ENCODE peak calls at places on chromosomes 7 and 10, in seven cellular contexts. N is AG09309; J is AG20443; A is activated CD8-positive, alpha-beta memory T cell treated with anti-CD3 and anti-CD28 coated beads, Interleukin-2, amount 50 U/mL, for 4 hours; V is NCI-H774; T is neural crest cell; B is T-helper 9 cell. G is an unnamed sample.

GRCh38 chr7:90708841-90709317 is 112.8 kb downstream of the CDK14 start:
- DNase-seq in N (no peak), J (no peak), A (no peak), V (no peak), T (peak; percentile 17), B (no peak), G (peak; percentile 81)

GRCh38 chr10:23994459-23995046 is 214.4 kb upstream of the KIAA1217 start:
- DNase-seq in N (peak; percentile 14), J (peak; percentile 72), A (no peak), V (peak; percentile 6), T (peak; percentile 73), B (peak; percentile 1), G (peak; percentile 92)

GRCh38 chr7:128890306-128891109 is 20.0 kb downstream of the KCP start:
- DNase-seq in N (no peak), J (no peak), A (no peak), V (no peak), T (no peak), B (no peak), G (peak; percentile 82)

GRCh38 chr7:1129431-1129830 is 30.6 kb downstream of the ZFAND2A start:
- DNase-seq in N (no peak), J (no peak), A (no peak), V (no peak), T (no peak), B (no peak), G (no peak)

GRCh38 chr10:57962839-57963238 is 304.9 kb downstream of the IPMK start:
- DNase-seq in N (no peak), J (no peak), A (no peak), V (no peak), T (no peak), B (no peak), G (no peak)

GRCh38 chr10:112232670-112233069 is 49.1 kb upstream of the GPAM start:
- DNase-seq in N (no peak), J (no peak), A (no peak), V (no peak), T (no peak), B (no peak), G (no peak)

GRCh38 chr10:66176772-66177171 is 749.1 kb upstream of the LRRTM3 start:
- DNase-seq in N (no peak), J (no peak), A (no peak), V (no peak), T (no peak), B (no peak), G (no peak)

GRCh38 chr7:103065666-103066065 is 8.9 kb downstream of the FBXL13 start:
- DNase-seq in N (no peak), J (peak; percentile 25), A (peak; percentile 37), V (no peak), T (peak; percentile 41), B (peak; percentile 22), G (peak; percentile 74)

GRCh38 chr7:120709931-120710330 is 148.0 kb downstream of the TSPAN12 start:
- DNase-seq in N (no peak), J (no peak), A (no peak), V (no peak), T (no peak), B (no peak), G (no peak)

GRCh38 chr7:51186531-51186930 is 130.1 kb downstream of the COBL start:
- DNase-seq in N (no peak), J (peak; percentile 24), A (no peak), V (no peak), T (no peak), B (no peak), G (no peak)

GRCh38 chr10:131084791-131085585 is 226.5 kb downstream of the TCERG1L start:
- DNase-seq in N (no peak), J (no peak), A (no peak), V (no peak), T (no peak), B (no peak), G (no peak)

GRCh38 chr7:88361357-88361756 is 54.7 kb upstream of the STEAP4 start:
- DNase-seq in N (no peak), J (no peak), A (no peak), V (no peak), T (no peak), B (no peak), G (no peak)

GRCh38 chr7:29281782-29282541 is 87.4 kb downstream of the CHN2 start:
- DNase-seq in N (no peak), J (no peak), A (no peak), V (peak; percentile 57), T (no peak), B (no peak), G (no peak)

GRCh38 chr10:131947631-131948347 is 33.9 kb downstream of the BNIP3 start:
- DNase-seq in N (peak; percentile 13), J (peak; percentile 52), A (no peak), V (no peak), T (no peak), B (no peak), G (peak; percentile 34)

GRCh38 chr7:69246758-69247157 is 351.5 kb upstream of the AUTS2 start:
- DNase-seq in N (no peak), J (no peak), A (no peak), V (no peak), T (no peak), B (no peak), G (no peak)

GRCh38 chr7:46725136-46725535 is 804.1 kb upstream of the IGFBP3 start:
- DNase-seq in N (no peak), J (no peak), A (no peak), V (no peak), T (no peak), B (no peak), G (no peak)

GRCh38 chr10:46530249-46531186 is 25.9 kb downstream of the GPRIN2 start:
- DNase-seq in N (peak; percentile 100), J (peak; percentile 97), A (peak; percentile 5), V (no peak), T (no peak), B (no peak), G (no peak)

GRCh38 chr7:46945328-46945727 is 636.6 kb downstream of the TNS3 start:
- DNase-seq in N (peak; percentile 62), J (peak; percentile 75), A (no peak), V (no peak), T (no peak), B (no peak), G (no peak)

GRCh38 chr10:31157125-31157983 is 125.7 kb upstream of the ZNF438 start:
- DNase-seq in N (no peak), J (peak; percentile 84), A (no peak), V (peak; percentile 11), T (no peak), B (no peak), G (no peak)

GRCh38 chr10:103276941-103277712 is at the start of gene INA:
- DNase-seq in N (no peak), J (peak; percentile 67), A (no peak), V (peak; percentile 59), T (peak; percentile 36), B (no peak), G (peak; percentile 89)

GRCh38 chr10:89278034-89278535 is 23.8 kb upstream of the IFIT2 start:
- DNase-seq in N (peak; percentile 84), J (peak; percentile 82), A (no peak), V (no peak), T (no peak), B (no peak), G (no peak)

GRCh38 chr7:79658304-79658703 is 204.8 kb upstream of the MAGI2 start:
- DNase-seq in N (no peak), J (no peak), A (no peak), V (no peak), T (no peak), B (no peak), G (no peak)

GRCh38 chr10:61840403-61840802 is 61.1 kb upstream of the ARID5B start:
- DNase-seq in N (no peak), J (no peak), A (no peak), V (no peak), T (no peak), B (no peak), G (no peak)

GRCh38 chr7:38335490-38336135 is 62.2 kb upstream of the TARP start:
- DNase-seq in N (peak; percentile 67), J (peak; percentile 86), A (peak; percentile 78), V (peak; percentile 53), T (peak; percentile 74), B (peak; percentile 74), G (peak; percentile 98)

GRCh38 chr10:6912424-6912823 is 332.3 kb upstream of the PRKCQ start:
- DNase-seq in N (peak; percentile 34), J (no peak), A (no peak), V (no peak), T (no peak), B (no peak), G (no peak)

GRCh38 chr10:114350751-114351150 is 53.6 kb downstream of the AFAP1L2 start:
- DNase-seq in N (no peak), J (no peak), A (no peak), V (no peak), T (peak; percentile 21), B (no peak), G (no peak)

GRCh38 chr7:2641406-2642393 is 9.9 kb downstream of the TTYH3 start:
- DNase-seq in N (peak; percentile 92), J (peak; percentile 91), A (no peak), V (no peak), T (no peak), B (no peak), G (peak; percentile 94)

GRCh38 chr10:75405201-75406143 is 3.9 kb upstream of the ZNF503 start:
- DNase-seq in N (no peak), J (no peak), A (no peak), V (peak; percentile 4), T (peak; percentile 34), B (no peak), G (peak; percentile 79)

GRCh38 chr7:1295776-1296726 is 63.4 kb downstream of the UNCX start:
- DNase-seq in N (no peak), J (no peak), A (no peak), V (no peak), T (no peak), B (no peak), G (no peak)

GRCh38 chr10:24579911-24580310 is 143.8 kb downstream of the ARHGAP21 start:
- DNase-seq in N (no peak), J (no peak), A (no peak), V (no peak), T (no peak), B (no peak), G (no peak)

GRCh38 chr10:84026821-84027257 is 112.5 kb upstream of the GHITM start:
- DNase-seq in N (no peak), J (peak; percentile 18), A (no peak), V (no peak), T (peak; percentile 38), B (no peak), G (peak; percentile 84)

GRCh38 chr7:121097577-121097976 is 109.1 kb downstream of the CPED1 start:
- DNase-seq in N (no peak), J (no peak), A (no peak), V (peak; percentile 9), T (no peak), B (no peak), G (no peak)

GRCh38 chr7:99897688-99898357 is 21.0 kb upstream of the OR2AE1 start:
- DNase-seq in N (no peak), J (no peak), A (no peak), V (no peak), T (no peak), B (no peak), G (no peak)

GRCh38 chr10:66555061-66555460 is 370.8 kb upstream of the LRRTM3 start:
- DNase-seq in N (no peak), J (no peak), A (no peak), V (no peak), T (no peak), B (no peak), G (no peak)

GRCh38 chr7:38283107-38283506 is 9.7 kb upstream of the TARP start:
- DNase-seq in N (no peak), J (no peak), A (no peak), V (no peak), T (no peak), B (no peak), G (no peak)

GRCh38 chr10:11472158-11472753 is 139.2 kb downstream of the USP6NL start:
- DNase-seq in N (no peak), J (peak; percentile 77), A (peak; percentile 74), V (no peak), T (peak; percentile 74), B (peak; percentile 60), G (peak; percentile 94)

GRCh38 chr7:129530881-129531391 is 28.6 kb downstream of the SMKR1 start:
- DNase-seq in N (no peak), J (no peak), A (peak; percentile 24), V (no peak), T (no peak), B (no peak), G (no peak)

G was measured in endodermal cell.